ENCODE peak calls at places on chromosomes 1 and 21, in five cellular contexts. One of them, this sample, is unnamed. For H3K4me1, the result is how much of the 10 kb centered on the place peaks cover.

GRCh38 chr1:30420519-30421050 is 302.8 kb downstream of the MATN1 start:
- DNase-seq in H1: peak
- DNase-seq in adrenal gland: no peak
- DNase-seq in IMR-90: no peak
- DNase-seq in uterus: no peak
- DNase-seq in this sample: no peak

GRCh38 chr1:93587354-93587753 is 94.3 kb downstream of the BCAR3 start:
- DNase-seq in H1: no peak
- DNase-seq in adrenal gland: no peak
- DNase-seq in IMR-90: no peak
- DNase-seq in uterus: no peak
- DNase-seq in this sample: no peak

GRCh38 chr21:42524341-42525227 is 10.9 kb downstream of the SLC37A1 start:
- DNase-seq in H1: peak
- DNase-seq in adrenal gland: no peak
- DNase-seq in IMR-90: peak
- DNase-seq in uterus: peak
- DNase-seq in this sample: peak

GRCh38 chr1:74485622-74486021 is 26.8 kb downstream of the LRRC53 start:
- DNase-seq in H1: no peak
- DNase-seq in adrenal gland: no peak
- DNase-seq in IMR-90: no peak
- DNase-seq in uterus: no peak
- DNase-seq in this sample: no peak

GRCh38 chr1:47999097-47999496 is 1.9 kb upstream of the TRABD2B start:
- DNase-seq in H1: no peak
- DNase-seq in adrenal gland: no peak
- DNase-seq in IMR-90: no peak
- DNase-seq in uterus: no peak
- DNase-seq in this sample: no peak

GRCh38 chr1:20994176-20994575 is 182.5 kb downstream of the EIF4G3 start:
- DNase-seq in H1: no peak
- DNase-seq in adrenal gland: no peak
- DNase-seq in IMR-90: no peak
- DNase-seq in uterus: no peak
- DNase-seq in this sample: no peak

GRCh38 chr1:109048335-109048734 is 6.4 kb upstream of the WDR47 start:
- DNase-seq in H1: no peak
- DNase-seq in adrenal gland: no peak
- DNase-seq in IMR-90: no peak
- DNase-seq in uterus: no peak
- DNase-seq in this sample: no peak

GRCh38 chr1:53303175-53303574 is 24.7 kb downstream of the LRP8 start:
- DNase-seq in H1: no peak
- DNase-seq in adrenal gland: no peak
- DNase-seq in IMR-90: no peak
- DNase-seq in uterus: no peak
- DNase-seq in this sample: no peak

GRCh38 chr1:152047954-152048640 is 11.3 kb upstream of the S100A11 start:
- DNase-seq in H1: peak
- DNase-seq in adrenal gland: peak
- DNase-seq in IMR-90: peak
- DNase-seq in uterus: peak
- DNase-seq in this sample: peak

GRCh38 chr1:99139876-99140275 is 124.4 kb upstream of the PLPPR4 start:
- DNase-seq in H1: no peak
- DNase-seq in adrenal gland: no peak
- DNase-seq in IMR-90: no peak
- DNase-seq in uterus: no peak
- DNase-seq in this sample: no peak

GRCh38 chr1:109769335-109770078 is 5.8 kb upstream of the EPS8L3 start:
- DNase-seq in H1: no peak
- DNase-seq in adrenal gland: peak
- DNase-seq in IMR-90: peak
- DNase-seq in uterus: peak
- DNase-seq in this sample: peak

GRCh38 chr1:192579319-192579738 is 3.8 kb downstream of the RGS1 start:
- DNase-seq in H1: no peak
- DNase-seq in adrenal gland: no peak
- DNase-seq in IMR-90: peak
- DNase-seq in uterus: no peak
- DNase-seq in this sample: no peak

GRCh38 chr1:94737124-94737998 is 82.8 kb upstream of the SLC44A3 start:
- DNase-seq in H1: no peak
- DNase-seq in adrenal gland: no peak
- DNase-seq in IMR-90: peak
- DNase-seq in uterus: no peak
- DNase-seq in this sample: no peak

GRCh38 chr1:7373936-7374760 is 396.9 kb upstream of the VAMP3 start:
- DNase-seq in H1: no peak
- DNase-seq in adrenal gland: peak
- DNase-seq in IMR-90: peak
- DNase-seq in uterus: no peak
- DNase-seq in this sample: no peak

GRCh38 chr1:201546093-201546492 is 7.2 kb downstream of the NAV1 start:
- DNase-seq in H1: no peak
- DNase-seq in adrenal gland: no peak
- DNase-seq in IMR-90: no peak
- DNase-seq in uterus: no peak
- DNase-seq in this sample: no peak

GRCh38 chr1:62309906-62310305 is 9.3 kb downstream of the KANK4 start:
- DNase-seq in H1: no peak
- DNase-seq in adrenal gland: no peak
- DNase-seq in IMR-90: no peak
- DNase-seq in uterus: no peak
- DNase-seq in this sample: no peak

GRCh38 chr1:205458777-205459566 is 3.1 kb upstream of the BLACAT1 start:
- DNase-seq in H1: peak
- DNase-seq in adrenal gland: peak
- DNase-seq in IMR-90: peak
- DNase-seq in uterus: no peak
- DNase-seq in this sample: no peak

GRCh38 chr1:17027900-17028299 is 16.2 kb upstream of the ATP13A2 start:
- DNase-seq in H1: no peak
- DNase-seq in adrenal gland: no peak
- DNase-seq in IMR-90: no peak
- DNase-seq in uterus: no peak
- DNase-seq in this sample: no peak

GRCh38 chr1:204578867-204579664 is 62.9 kb downstream of the MDM4 start:
- DNase-seq in H1: no peak
- DNase-seq in adrenal gland: peak
- DNase-seq in IMR-90: no peak
- DNase-seq in uterus: peak
- DNase-seq in this sample: peak

GRCh38 chr1:40064797-40065492 is 24.4 kb downstream of the CAP1 start:
- DNase-seq in H1: no peak
- DNase-seq in adrenal gland: no peak
- DNase-seq in IMR-90: no peak
- DNase-seq in uterus: no peak
- DNase-seq in this sample: peak
- TF ChIP-seq POLR2A in H1: no peak
- TF ChIP-seq POLR2A in adrenal gland: no peak
- TF ChIP-seq POLR2A in IMR-90: no peak
- TF ChIP-seq POLR2A in uterus: no peak
- TF ChIP-seq POLR2A in this sample: no peak

GRCh38 chr1:223840254-223840653 is 5.5 kb downstream of the TP53BP2 start:
- DNase-seq in H1: no peak
- DNase-seq in adrenal gland: no peak
- DNase-seq in IMR-90: no peak
- DNase-seq in uterus: no peak
- DNase-seq in this sample: no peak
- H3K4me1 ChIP-seq in H1: under half
- H3K4me1 ChIP-seq in adrenal gland: under half
- H3K4me1 ChIP-seq in IMR-90: under half
- H3K4me1 ChIP-seq in uterus: under half
- H3K4me1 ChIP-seq in this sample: half or more

GRCh38 chr1:92188436-92189255 is 29.1 kb upstream of the C1orf146 start:
- DNase-seq in H1: no peak
- DNase-seq in adrenal gland: no peak
- DNase-seq in IMR-90: no peak
- DNase-seq in uterus: no peak
- DNase-seq in this sample: no peak

GRCh38 chr1:92186081-92186480 is 31.6 kb upstream of the C1orf146 start:
- DNase-seq in H1: no peak
- DNase-seq in adrenal gland: no peak
- DNase-seq in IMR-90: peak
- DNase-seq in uterus: no peak
- DNase-seq in this sample: no peak

DNA sequence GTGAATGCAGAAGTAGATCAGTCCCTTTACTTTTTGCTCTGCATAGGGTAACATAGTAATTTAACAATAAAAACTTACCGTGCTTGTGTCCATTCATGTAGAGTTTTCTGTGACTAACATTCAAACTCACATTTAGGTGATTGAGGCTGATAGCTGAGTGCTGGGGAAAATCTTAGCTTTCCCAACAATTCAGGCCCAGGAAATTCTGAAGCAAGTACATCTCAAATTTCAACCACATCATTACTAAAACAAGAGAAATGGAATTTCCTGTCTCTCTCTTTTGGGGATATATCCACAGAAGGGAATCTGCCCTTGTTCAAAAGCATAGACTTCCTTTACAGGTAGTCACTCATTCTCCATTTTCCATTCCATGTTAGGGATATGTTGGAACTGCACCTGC is 33.1 kb upstream of the C1orf146 start:
- DNase-seq in H1: no peak
- DNase-seq in adrenal gland: no peak
- DNase-seq in IMR-90: peak
- DNase-seq in uterus: no peak
- DNase-seq in this sample: no peak
- TF ChIP-seq POLR2A in H1: no peak
- TF ChIP-seq POLR2A in adrenal gland: no peak
- TF ChIP-seq POLR2A in IMR-90: no peak
- TF ChIP-seq POLR2A in uterus: no peak
- TF ChIP-seq POLR2A in this sample: no peak

GRCh38 chr1:8518490-8518801 is 200.5 kb downstream of the SLC45A1 start:
- DNase-seq in H1: no peak
- DNase-seq in adrenal gland: no peak
- DNase-seq in IMR-90: no peak
- DNase-seq in uterus: no peak
- DNase-seq in this sample: no peak

GRCh38 chr1:8523641-8524206 is 205.8 kb downstream of the SLC45A1 start:
- DNase-seq in H1: no peak
- DNase-seq in adrenal gland: no peak
- DNase-seq in IMR-90: no peak
- DNase-seq in uterus: no peak
- DNase-seq in this sample: no peak

GRCh38 chr1:8517579-8518489 is 199.9 kb downstream of the SLC45A1 start:
- DNase-seq in H1: no peak
- DNase-seq in adrenal gland: no peak
- DNase-seq in IMR-90: peak
- DNase-seq in uterus: no peak
- DNase-seq in this sample: no peak

GRCh38 chr1:8519167-8519566 is 201.3 kb downstream of the SLC45A1 start:
- DNase-seq in H1: no peak
- DNase-seq in adrenal gland: no peak
- DNase-seq in IMR-90: no peak
- DNase-seq in uterus: no peak
- DNase-seq in this sample: no peak

GRCh38 chr1:8520483-8520966 is 202.6 kb downstream of the SLC45A1 start:
- DNase-seq in H1: no peak
- DNase-seq in adrenal gland: no peak
- DNase-seq in IMR-90: no peak
- DNase-seq in uterus: no peak
- DNase-seq in this sample: no peak
- H3K4me1 ChIP-seq in H1: under half
- H3K4me1 ChIP-seq in adrenal gland: under half
- H3K4me1 ChIP-seq in IMR-90: under half
- H3K4me1 ChIP-seq in uterus: under half
- H3K4me1 ChIP-seq in this sample: under half

DNA sequence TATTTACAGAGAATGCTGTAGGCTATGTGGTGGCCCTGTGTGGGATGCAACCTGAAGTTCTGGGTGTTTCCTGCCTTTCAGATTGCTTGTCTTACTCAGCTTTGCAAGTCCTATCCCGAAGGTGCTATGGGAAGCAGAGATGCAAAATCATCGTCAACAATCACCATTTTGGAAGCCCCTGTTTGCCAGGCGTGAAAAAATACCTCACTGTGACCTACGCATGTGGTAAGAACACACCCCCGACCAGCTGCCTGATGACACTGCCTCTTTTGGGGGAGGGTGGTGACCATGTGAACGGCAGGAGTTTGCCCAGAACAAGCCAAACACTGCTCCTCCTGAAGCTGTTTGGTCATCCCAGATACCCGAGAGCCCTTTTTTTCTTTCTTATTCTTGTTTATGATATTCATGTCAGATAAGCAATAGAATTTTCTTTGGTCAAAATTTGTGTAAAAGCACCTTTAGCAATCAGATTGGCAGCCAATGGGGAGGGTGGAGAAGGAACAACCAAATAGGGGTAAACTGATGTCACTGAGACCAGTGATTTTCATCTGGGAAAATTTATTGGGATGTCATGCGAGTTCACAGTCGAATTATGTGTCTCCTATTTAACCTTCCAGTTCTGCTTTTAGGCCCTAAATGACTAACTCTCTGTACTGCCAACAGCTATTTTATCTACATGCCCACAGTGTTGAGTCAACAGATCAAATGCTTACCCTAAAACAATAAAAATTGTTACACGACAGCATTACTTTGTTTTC is 82.6 kb downstream of the EVA1C start:
- DNase-seq in H1: no peak
- DNase-seq in adrenal gland: no peak
- DNase-seq in IMR-90: peak
- DNase-seq in uterus: peak
- DNase-seq in this sample: no peak
- TF ChIP-seq POLR2A in H1: no peak
- TF ChIP-seq POLR2A in adrenal gland: no peak
- TF ChIP-seq POLR2A in IMR-90: no peak
- TF ChIP-seq POLR2A in uterus: no peak
- TF ChIP-seq POLR2A in this sample: no peak

DNA sequence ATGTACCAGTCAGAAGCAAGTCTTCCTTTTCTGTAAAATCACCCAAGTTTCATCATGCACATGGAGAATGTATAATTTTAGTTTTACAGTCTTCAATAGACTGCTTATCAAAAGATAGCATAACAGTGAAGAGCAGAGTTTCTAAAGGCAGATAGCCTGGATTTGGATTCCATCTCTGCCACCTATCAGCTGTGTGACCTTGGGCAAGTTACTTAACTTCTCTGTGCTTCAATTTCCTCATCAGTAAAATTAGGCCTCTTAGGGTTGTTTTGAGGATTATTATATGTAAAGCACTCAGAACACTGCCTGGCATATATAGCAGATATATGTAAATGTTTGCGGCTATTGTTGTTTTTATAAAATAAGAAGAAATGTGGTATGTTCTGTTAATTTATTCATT is 38.9 kb downstream of the PTGFRN start:
- DNase-seq in H1: no peak
- DNase-seq in adrenal gland: no peak
- DNase-seq in IMR-90: no peak
- DNase-seq in uterus: no peak
- DNase-seq in this sample: no peak
- H3K4me1 ChIP-seq in H1: under half
- H3K4me1 ChIP-seq in adrenal gland: under half
- H3K4me1 ChIP-seq in IMR-90: under half
- H3K4me1 ChIP-seq in uterus: under half
- H3K4me1 ChIP-seq in this sample: under half